ENCODE peak calls at places on chromosome 21, in seven cellular contexts. T is caudate nucleus, F is RCC 7860, B is progenitor cell of endocrine pancreas, E is NAMALWA, H is substantia nigra, D is iPS-NIHi11. Y is an unnamed sample.

GRCh38 chr21:27213328-27213727 is 246.4 kb upstream of the ADAMTS5 start:
- DNase-seq in T (no peak), H (no peak), F (no peak), E (no peak), B (no peak), D (peak; percentile 15), Y (no peak)

GRCh38 chr21:28636988-28637691 is 355.5 kb downstream of the LTN1 start:
- DNase-seq in E (no peak), F (peak; percentile 84), D (no peak), B (no peak), T (no peak), H (no peak), Y (peak; percentile 95)

GRCh38 chr21:17003221-17003620 is 509.6 kb upstream of the CXADR start:
- DNase-seq in E (no peak), T (no peak), F (no peak), D (no peak), H (no peak), B (no peak), Y (no peak)

GRCh38 chr21:41160036-41160435 is 7.9 kb upstream of the BACE2 start:
- DNase-seq in T (no peak), B (no peak), D (no peak), F (no peak), E (no peak), H (no peak), Y (no peak)

GRCh38 chr21:22890656-22891055 is 1892.4 kb downstream of the NCAM2 start:
- DNase-seq in E (no peak), H (no peak), B (no peak), D (no peak), F (no peak), T (no peak), Y (no peak)

GRCh38 chr21:42939581-42940413 is 14.4 kb upstream of the ERVH48-1 start:
- DNase-seq in H (no peak), E (no peak), F (peak; percentile 74), B (no peak), T (peak; percentile 34), D (no peak), Y (peak; percentile 97)

GRCh38 chr21:41497008-41497407 is 10.9 kb downstream of the TMPRSS2 start:
- DNase-seq in F (no peak), B (no peak), T (no peak), H (no peak), D (no peak), E (no peak), Y (no peak)

GRCh38 chr21:45220106-45220505 is 67.6 kb downstream of the POFUT2 start:
- DNase-seq in T (no peak), E (no peak), H (no peak), D (no peak), F (no peak), B (no peak), Y (peak; percentile 17)

GRCh38 chr21:36377391-36377842 is 7.8 kb upstream of the CHAF1B start:
- DNase-seq in H (no peak), T (no peak), E (no peak), F (no peak), D (no peak), B (no peak), Y (no peak)

GRCh38 chr21:34743831-34744230 is 75.0 kb downstream of the CLIC6 start:
- DNase-seq in F (peak; percentile 73), D (no peak), T (no peak), H (no peak), E (no peak), B (no peak), Y (peak; percentile 94)

GRCh38 chr21:43211085-43212071 is 42.6 kb downstream of the CRYAA start:
- DNase-seq in B (peak; percentile 16), T (no peak), H (no peak), F (no peak), D (peak; percentile 80), E (no peak), Y (no peak)

GRCh38 chr21:30152792-30153191 is 13.8 kb downstream of the CLDN17 start:
- DNase-seq in T (no peak), H (no peak), B (no peak), F (no peak), D (no peak), E (no peak), Y (no peak)

GRCh38 chr21:46621457-46622182 is 13.9 kb upstream of the PRMT2 start:
- DNase-seq in B (no peak), H (no peak), T (peak; percentile 87), F (no peak), D (no peak), E (no peak), Y (no peak)

GRCh38 chr21:14492890-14493289 is 53.2 kb downstream of the SAMSN1 start:
- DNase-seq in H (no peak), T (no peak), B (no peak), E (no peak), D (no peak), F (no peak), Y (no peak)

GRCh38 chr21:45572783-45573451 is 30.7 kb upstream of the SLC19A1 start:
- DNase-seq in D (no peak), B (no peak), H (no peak), F (no peak), E (no peak), T (no peak), Y (no peak)

Y was measured in mammary epithelial cell.